ENCODE peak calls at places on chromosomes 6 and 20, in ten cellular contexts. K is stimulated activated CD8-positive, alpha-beta memory T cell treated with anti-CD3 and anti-CD28 coated beads, Interleukin-2, amount 100 ng/mL, for 48 hours; U is naive thymus-derived CD8-positive, alpha-beta T cell; B is stimulated activated CD4-positive, alpha-beta T cell treated with anti-CD3 and anti-CD28 coated beads, Interleukin-4, amount 100 ng/mL, for 24 hours; W is activated CD4-positive, alpha-beta T cell treated with anti-CD3 and anti-CD28 coated beads, Interleukin-2, amount 50 U/mL, for 48 hours; A is bronchial epithelial cell; F is breast epithelium; S is stomach; Z is anterior cingulate cortex; R is DMS53. I is an unnamed sample.

GRCh38 chr6:108914235-108915022 is 66.2 kb downstream of the ARMC2 start:
- DNase-seq in B (peak), U (peak), W (peak), A (no peak), R (peak), Z (no peak), K (peak), F (no peak), S (no peak), I (no peak)

GRCh38 chr6:163170294-163170883 is 244.1 kb upstream of the QKI start:
- DNase-seq in Z (no peak), W (peak), U (peak), A (no peak), B (peak), F (no peak), S (no peak), K (peak), R (peak), I (no peak)

GRCh38 chr6:148265058-148265457 is 77.6 kb upstream of the SASH1 start:
- DNase-seq in W (no peak), F (no peak), U (no peak), Z (no peak), B (no peak), S (peak), A (peak), K (no peak), R (no peak), I (no peak)

GRCh38 chr20:57481281-57481711 is 43.6 kb downstream of the CTCFL start:
- DNase-seq in W (no peak), A (no peak), K (no peak), F (peak), B (no peak), Z (no peak), S (no peak), R (no peak), U (no peak), I (peak)

GRCh38 chr20:10656270-10656669 is 17.5 kb downstream of the JAG1 start:
- DNase-seq in W (no peak), B (no peak), U (no peak), Z (no peak), F (no peak), K (no peak), R (no peak), S (no peak), A (no peak), I (no peak)

GRCh38 chr6:84687487-84687886 is 76.9 kb downstream of the TBX18 start:
- DNase-seq in K (no peak), W (no peak), U (no peak), A (peak), S (no peak), B (no peak), Z (no peak), R (no peak), F (no peak), I (no peak)

GRCh38 chr6:22737331-22737730 is 168.0 kb downstream of the HDGFL1 start:
- DNase-seq in K (no peak), W (no peak), A (peak), B (no peak), F (no peak), U (no peak), Z (peak), R (peak), S (no peak), I (no peak)

GRCh38 chr6:91317247-91317646 is 730.4 kb upstream of the MAP3K7 start:
- DNase-seq in R (no peak), B (no peak), A (no peak), K (no peak), W (no peak), F (no peak), U (no peak), Z (no peak), S (no peak), I (no peak)